ENCODE peak calls at places on chromosome 2, in eight cellular contexts. T, L, N, X, A, C, O and V are unnamed samples.

GRCh38 chr2:238704471-238705230 is 143.2 kb upstream of the TWIST2 start:
- DNase-seq in T (no peak), L (no peak), N (no peak), X (no peak), A (no peak), C (no peak), O (no peak), V (peak; percentile 67)

GRCh38 chr2:183773775-183774174 is 649.5 kb downstream of the NUP35 start:
- DNase-seq in T (no peak), L (no peak), N (no peak), X (no peak), A (no peak), C (no peak), O (no peak), V (no peak)

GRCh38 chr2:55478610-55479301 is 40.8 kb upstream of the CFAP36 start:
- DNase-seq in T (no peak), L (no peak), N (no peak), X (no peak), A (no peak), C (no peak), O (no peak), V (no peak)

GRCh38 chr2:191045141-191045540 is 31.2 kb upstream of the STAT1 start:
- DNase-seq in T (no peak), L (no peak), N (no peak), X (no peak), A (no peak), C (no peak), O (no peak), V (no peak)

GRCh38 chr2:61853086-61853847 is 593 bp downstream of the FAM161A start:
- DNase-seq in T (no peak), L (peak; percentile 82), N (peak; percentile 37), X (no peak), A (peak; percentile 76), C (peak; percentile 83), O (peak; percentile 47), V (no peak)

GRCh38 chr2:230441188-230441897 is 25.3 kb downstream of the SP100 start:
- DNase-seq in T (no peak), L (peak; percentile 34), N (no peak), X (no peak), A (peak; percentile 47), C (no peak), O (no peak), V (no peak)

GRCh38 chr2:27756544-27757498 is 14.7 kb upstream of the MRPL33 start:
- DNase-seq in T (no peak), L (peak; percentile 75), N (no peak), X (no peak), A (peak; percentile 65), C (no peak), O (peak; percentile 48), V (no peak)

GRCh38 chr2:99421469-99421868 is 68.3 kb downstream of the REV1 start:
- DNase-seq in T (no peak), L (no peak), N (no peak), X (no peak), A (no peak), C (no peak), O (no peak), V (no peak)

GRCh38 chr2:236662231-236663160 is 92.9 kb downstream of the ACKR3 start:
- DNase-seq in T (no peak), L (no peak), N (no peak), X (no peak), A (no peak), C (no peak), O (no peak), V (peak; percentile 49)

GRCh38 chr2:38168710-38169480 is 92.9 kb upstream of the CYP1B1 start:
- DNase-seq in T (no peak), L (no peak), N (no peak), X (no peak), A (no peak), C (no peak), O (no peak), V (no peak)

GRCh38 chr2:67260348-67261277 is 136.5 kb upstream of the ETAA1 start:
- DNase-seq in T (peak; percentile 91), L (peak; percentile 71), N (no peak), X (peak; percentile 80), A (peak; percentile 61), C (no peak), O (no peak), V (peak; percentile 90)

GRCh38 chr2:212683346-212683745 is 144.7 kb upstream of the ERBB4 start:
- DNase-seq in T (no peak), L (no peak), N (no peak), X (no peak), A (no peak), C (no peak), O (no peak), V (no peak)

GRCh38 chr2:11680181-11680900 is 10.3 kb upstream of the NTSR2 start:
- DNase-seq in T (no peak), L (peak; percentile 78), N (no peak), X (no peak), A (peak; percentile 72), C (no peak), O (peak; percentile 65), V (no peak)

GRCh38 chr2:98476192-98476868 is 31.7 kb downstream of the INPP4A start:
- DNase-seq in T (no peak), L (no peak), N (no peak), X (no peak), A (peak; percentile 40), C (no peak), O (peak; percentile 29), V (no peak)

GRCh38 chr2:12099374-12099773 is 352.9 kb downstream of the LPIN1 start:
- DNase-seq in T (no peak), L (no peak), N (no peak), X (no peak), A (no peak), C (no peak), O (no peak), V (no peak)

GRCh38 chr2:71703981-71704545 is 250.7 kb downstream of the DYSF start:
- DNase-seq in T (peak; percentile 39), L (no peak), N (no peak), X (no peak), A (no peak), C (no peak), O (no peak), V (no peak)

GRCh38 chr2:43065871-43066270 is 160.5 kb downstream of the ZFP36L2 start:
- DNase-seq in T (peak; percentile 30), L (no peak), N (no peak), X (no peak), A (no peak), C (no peak), O (no peak), V (no peak)

GRCh38 chr2:129849559-129850160 is 129.8 kb upstream of the RAB6C start:
- DNase-seq in T (no peak), L (no peak), N (peak; percentile 74), X (no peak), A (no peak), C (no peak), O (no peak), V (no peak)

GRCh38 chr2:174553811-174554493 is 43.7 kb downstream of the WIPF1 start:
- DNase-seq in T (no peak), L (no peak), N (no peak), X (no peak), A (no peak), C (no peak), O (no peak), V (no peak)

GRCh38 chr2:147198651-147199171 is 646.1 kb upstream of the ACVR2A start:
- DNase-seq in T (no peak), L (no peak), N (no peak), X (no peak), A (no peak), C (no peak), O (no peak), V (no peak)
- H3K4me1 ChIP-seq in T (no peaks in the 10 kb centered on the region), L (no peaks in the 10 kb centered on the region), N (no peaks in the 10 kb centered on the region), X (no peaks in the 10 kb centered on the region), A (no peaks in the 10 kb centered on the region), C (peaks cover 7% of the 10 kb centered on the region), O (no peaks in the 10 kb centered on the region), V (no peaks in the 10 kb centered on the region)

GRCh38 chr2:82656370-82656769 is 1802.7 kb downstream of the SUCLG1 start:
- DNase-seq in T (no peak), L (no peak), N (no peak), X (no peak), A (no peak), C (no peak), O (no peak), V (no peak)

GRCh38 chr2:82652117-82652516 is 1807.0 kb downstream of the SUCLG1 start:
- DNase-seq in T (no peak), L (no peak), N (no peak), X (no peak), A (no peak), C (no peak), O (no peak), V (no peak)

DNA sequence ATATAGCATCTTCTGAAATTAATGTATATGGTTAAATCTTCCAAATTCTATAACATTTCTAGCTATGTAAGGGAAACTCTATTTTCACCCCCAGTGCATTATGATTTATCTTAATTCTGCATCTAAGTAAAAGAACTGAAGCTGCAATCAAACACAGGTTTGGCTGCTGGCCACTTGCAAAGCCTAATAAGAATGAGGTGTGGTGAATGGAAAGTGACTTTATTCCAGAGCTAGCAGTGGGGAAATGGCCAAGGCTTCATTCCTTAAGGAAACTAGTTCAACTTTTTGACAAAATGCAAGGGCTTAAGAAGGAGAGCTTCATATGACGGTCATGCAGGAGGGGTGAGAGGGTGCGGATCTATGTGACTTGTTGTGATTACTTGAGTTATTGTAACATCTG is 1802.0 kb downstream of the SUCLG1 start:
- DNase-seq in T (no peak), L (no peak), N (no peak), X (no peak), A (no peak), C (no peak), O (no peak), V (no peak)
- H3K9me3 ChIP-seq in T (no peaks in the 10 kb centered on the region), L (no peaks in the 10 kb centered on the region), N (no peaks in the 10 kb centered on the region), X (no peaks in the 10 kb centered on the region), A (no peaks in the 10 kb centered on the region), C (no peaks in the 10 kb centered on the region), O (no peaks in the 10 kb centered on the region), V (no peaks in the 10 kb centered on the region)

GRCh38 chr2:226002438-226002837 is 602.9 kb downstream of the NYAP2 start:
- DNase-seq in T (no peak), L (peak; percentile 58), N (peak; percentile 46), X (peak; percentile 29), A (peak; percentile 39), C (no peak), O (no peak), V (no peak)
- H3K27ac ChIP-seq in T (peak overlapping the region; percentile 14), L (no peak overlapping the region), N (no peak overlapping the region), X (peak overlapping the region; percentile 41), A (no peak overlapping the region), C (no peak overlapping the region), O (no peak overlapping the region), V (no peak overlapping the region)

DNA sequence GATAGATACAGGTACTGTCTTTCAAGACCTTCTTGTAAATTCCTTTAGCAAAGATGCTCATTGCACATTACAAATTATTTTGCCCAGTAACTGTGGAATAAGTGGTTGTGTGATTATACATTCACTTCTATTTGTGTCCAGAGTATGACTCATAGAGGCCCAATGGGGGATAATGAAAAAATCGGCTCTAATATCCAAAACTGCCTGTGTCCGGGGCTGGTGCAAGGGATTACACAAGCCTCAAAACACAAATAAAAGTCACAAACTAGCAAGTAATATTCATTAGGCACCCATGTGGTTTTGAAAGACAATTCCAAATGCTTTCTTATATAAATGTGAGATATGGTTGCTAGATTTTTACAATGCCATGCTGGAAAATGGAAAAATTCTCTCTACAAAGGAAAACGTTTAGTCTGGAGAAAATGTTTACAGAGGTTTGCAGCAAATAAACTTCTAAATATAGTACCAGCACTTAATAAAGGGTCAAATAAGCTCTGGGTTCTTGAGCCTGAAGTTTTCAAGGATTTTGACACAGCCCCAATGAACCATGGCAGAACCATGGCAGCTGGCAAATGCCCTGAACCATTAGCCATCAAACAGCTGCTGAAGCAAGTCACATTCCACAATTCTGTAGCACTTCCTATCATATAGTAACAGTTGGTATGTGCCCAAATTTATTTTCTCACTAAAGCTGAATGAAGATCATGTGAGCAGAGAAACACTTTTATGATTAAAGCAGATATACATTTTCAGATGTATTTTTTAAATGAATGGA is 40.5 kb downstream of the IRS1 start:
- DNase-seq in T (no peak), L (no peak), N (peak; percentile 48), X (no peak), A (no peak), C (no peak), O (no peak), V (no peak)
- H3K4me1 ChIP-seq in T (peaks cover 30% of the 10 kb centered on the region), L (peaks cover 71% of the 10 kb centered on the region), N (peaks cover 100% of the 10 kb centered on the region), X (peaks cover 45% of the 10 kb centered on the region), A (peaks cover 37% of the 10 kb centered on the region), C (peaks cover 2% of the 10 kb centered on the region), O (peaks cover 21% of the 10 kb centered on the region), V (peaks cover 67% of the 10 kb centered on the region)